ENCODE peak calls at places on chromosomes 4 and X, in four cellular contexts. C is cardiac muscle cell; J is activated CD8-positive, alpha-beta T cell treated with anti-CD3 and anti-CD28 coated beads, Interleukin-2, amount 10 ng/mL, durations not matched to agents 7 days and 5 days; U is dermis microvascular lymphatic vessel endothelial cell. X is an unnamed sample.
A peak's percentile ranks its signal among the peaks of the same experiment; 100 is the strongest.

GRCh38 chr4:82798168-82799005 is at the start of gene SCD5:
- DNase-seq in J (peak; percentile 78), U (no peak), C (peak; percentile 68), X (peak; percentile 91)

GRCh38 chr4:27350161-27350560 is 489.5 kb downstream of the STIM2 start:
- DNase-seq in J (no peak), C (no peak), U (no peak), X (no peak)

GRCh38 chr4:19774690-19775256 is 476.9 kb upstream of the SLIT2 start:
- DNase-seq in U (no peak), C (no peak), J (no peak), X (no peak)

GRCh38 chr4:114791976-114792375 is 193.4 kb downstream of the UGT8 start:
- DNase-seq in C (no peak), U (no peak), J (no peak), X (no peak)

GRCh38 chr4:185235480-185236154 is 26.2 kb downstream of the SNX25 start:
- DNase-seq in C (no peak), J (no peak), U (no peak), X (no peak)

GRCh38 chr4:70734971-70735370 is 13.2 kb downstream of the RUFY3 start:
- DNase-seq in C (no peak), U (no peak), J (peak; percentile 37), X (no peak)

GRCh38 chr4:123127218-123127617 is 204.8 kb upstream of the NUDT6 start:
- DNase-seq in J (no peak), C (no peak), U (peak; percentile 52), X (no peak)

GRCh38 chr4:151192556-151193235 is 84.3 kb upstream of the PRSS48 start:
- DNase-seq in C (no peak), U (no peak), J (no peak), X (no peak)

GRCh38 chr4:101644516-101644915 is 146.0 kb upstream of the BANK1 start:
- DNase-seq in J (no peak), C (no peak), U (no peak), X (no peak)

GRCh38 chr4:3233391-3234071 is 15.4 kb upstream of the MSANTD1 start:
- DNase-seq in J (no peak), C (no peak), U (no peak), X (no peak)

GRCh38 chrX:27890611-27891010 is 82.8 kb downstream of the MAGEB10 start:
- DNase-seq in C (no peak), J (no peak), U (peak; percentile 41), X (no peak)

GRCh38 chr4:1055721-1056590 is 44.5 kb downstream of the FGFRL1 start:
- DNase-seq in C (no peak), U (no peak), J (peak; percentile 88), X (peak; percentile 78)

GRCh38 chr4:37639551-37640293 is 46.5 kb downstream of the RELL1 start:
- DNase-seq in J (no peak), U (no peak), C (no peak), X (no peak)

GRCh38 chrX:78747471-78747870 is at the start of gene LPAR4:
- DNase-seq in U (no peak), J (no peak), C (peak; percentile 44), X (no peak)

X was measured in GM13976.